ENCODE peak calls at places on chromosomes 13 and 19, in four cellular contexts. H is cardiac muscle cell, N is DND-41, R is Peyer's patch. Y is an unnamed sample.

GRCh38 chr13:55214851-55215345 is 1925.8 kb upstream of the PRR20A start:
- DNase-seq in H (no peak), N (no peak), R (no peak), Y (no peak)

GRCh38 chr13:108919036-108919907 is 289.9 kb downstream of the MYO16 start:
- DNase-seq in H (no peak), N (no peak), R (no peak), Y (no peak)

GRCh38 chr19:47492137-47492533 is 8.1 kb upstream of the KPTN start:
- DNase-seq in H (no peak), N (no peak), R (no peak), Y (peak; percentile 43)

GRCh38 chr13:28316841-28317240 is 178.1 kb downstream of the FLT1 start:
- DNase-seq in H (no peak), N (no peak), R (no peak), Y (no peak)

GRCh38 chr13:95349267-95349666 is 48.0 kb upstream of the ABCC4 start:
- DNase-seq in H (no peak), N (no peak), R (no peak), Y (no peak)

GRCh38 chr19:45506246-45506990 is 861 bp upstream of the VASP start:
- DNase-seq in H (peak; percentile 96), N (peak; percentile 94), R (peak; percentile 98), Y (peak; percentile 100)

GRCh38 chr19:2046046-2046907 is 4.8 kb downstream of the MKNK2 start:
- DNase-seq in H (no peak), N (no peak), R (no peak), Y (peak; percentile 74)

GRCh38 chr13:48156466-48156865 is 61.6 kb upstream of the MED4 start:
- DNase-seq in H (no peak), N (peak; percentile 85), R (no peak), Y (peak; percentile 89)

GRCh38 chr19:48633148-48634035 is 3.8 kb downstream of the DBP start:
- DNase-seq in H (no peak), N (peak; percentile 9), R (peak; percentile 88), Y (no peak)
- H3K4me1 ChIP-seq in H (peaks cover 12% of the 10 kb centered on the region), N (peaks cover 49% of the 10 kb centered on the region), R (peaks cover 6% of the 10 kb centered on the region), Y (peaks cover 43% of the 10 kb centered on the region)

GRCh38 chr19:51830263-51830662 is 35.3 kb downstream of the FPR3 start:
- DNase-seq in H (no peak), N (no peak), R (no peak), Y (no peak)
- TF ChIP-seq CTCF in H (peak; percentile 32), N (peak; percentile 32), R (peak; percentile 11), Y (peak; percentile 30)

GRCh38 chr19:39141929-39142328 is 16.3 kb downstream of the PAK4 start:
- DNase-seq in H (no peak), N (no peak), R (no peak), Y (no peak)

GRCh38 chr19:39140594-39140993 is 15.0 kb downstream of the PAK4 start:
- DNase-seq in H (no peak), N (no peak), R (no peak), Y (no peak)

GRCh38 chr19:39140195-39140516 is 14.6 kb downstream of the PAK4 start:
- DNase-seq in H (no peak), N (no peak), R (no peak), Y (no peak)

GRCh38 chr19:39138221-39139211 is 12.9 kb downstream of the PAK4 start:
- DNase-seq in H (no peak), N (no peak), R (no peak), Y (no peak)

GRCh38 chr19:39139305-39140194 is 14.0 kb downstream of the PAK4 start:
- DNase-seq in H (peak; percentile 74), N (no peak), R (no peak), Y (no peak)
- H3K4me1 ChIP-seq in H (peaks cover 36% of the 10 kb centered on the region), N (no peaks in the 10 kb centered on the region), R (no peaks in the 10 kb centered on the region), Y (peaks cover 32% of the 10 kb centered on the region)

DNA sequence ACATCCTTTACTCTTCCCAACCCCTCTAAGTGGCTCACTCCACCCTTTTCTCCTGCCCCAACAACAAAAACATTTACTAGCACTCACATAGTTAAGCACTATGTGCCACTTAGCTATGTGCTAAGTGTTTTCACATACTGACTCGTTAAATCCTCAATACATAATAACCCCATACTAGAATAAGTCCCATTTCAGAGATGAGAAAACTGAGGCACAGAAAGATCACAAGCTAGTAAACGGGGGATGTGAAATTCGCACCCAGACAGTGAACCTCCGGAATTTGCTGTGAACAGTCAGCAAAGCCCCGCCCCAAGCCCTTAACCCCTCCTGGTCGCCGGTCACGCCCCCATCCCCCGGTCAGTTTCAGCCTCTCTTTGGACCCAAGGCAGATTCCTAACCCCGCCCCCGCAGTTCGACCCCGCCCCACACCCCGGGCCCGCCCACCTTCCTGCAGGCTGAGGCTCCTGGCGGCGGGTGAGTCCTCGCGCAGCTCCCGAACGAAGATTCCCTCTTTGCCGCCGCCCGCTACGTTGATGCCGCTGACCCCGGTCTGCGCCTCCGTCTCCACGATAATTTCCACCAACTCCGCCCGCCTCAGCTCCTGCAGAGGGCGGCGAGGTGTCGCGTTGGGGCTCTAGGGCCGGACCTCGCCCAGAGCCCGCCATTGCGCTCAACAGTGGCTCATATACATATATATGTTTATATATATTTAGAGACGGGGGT is 9.8 kb downstream of the PRX start:
- DNase-seq in H (peak; percentile 93), N (peak; percentile 81), R (peak; percentile 94), Y (peak; percentile 95)
- TF ChIP-seq CTCF in H (no peak), N (no peak), R (peak; percentile 8), Y (peak; percentile 19)

GRCh38 chr13:42981317-42981716 is 10.7 kb downstream of the EPSTI1 start:
- DNase-seq in H (no peak), N (no peak), R (no peak), Y (no peak)

GRCh38 chr13:42984691-42985090 is 7.3 kb downstream of the EPSTI1 start:
- DNase-seq in H (no peak), N (no peak), R (no peak), Y (no peak)

GRCh38 chr13:42985312-42986175 is 6.5 kb downstream of the EPSTI1 start:
- DNase-seq in H (no peak), N (no peak), R (peak; percentile 73), Y (no peak)

GRCh38 chr13:42986176-42986574 is 5.9 kb downstream of the EPSTI1 start:
- DNase-seq in H (no peak), N (no peak), R (no peak), Y (no peak)

GRCh38 chr13:42981853-42982252 is 10.2 kb downstream of the EPSTI1 start:
- DNase-seq in H (no peak), N (no peak), R (no peak), Y (no peak)
- H3K4me1 ChIP-seq in H (no peaks in the 10 kb centered on the region), N (no peaks in the 10 kb centered on the region), R (peaks cover 9% of the 10 kb centered on the region), Y (peaks cover 21% of the 10 kb centered on the region)